ENCODE peak calls at places on chromosomes 5 and 9, in four cellular contexts. One of them, this sample, is unnamed.

GRCh38 chr9:123267481-123268239 is 726 bp downstream of the STRBP start:
- DNase-seq in KG1: no peak
- DNase-seq in sigmoid colon: peak
- DNase-seq in NCI-H146: peak
- DNase-seq in this sample: peak

GRCh38 chr5:9454012-9454481 is 91.8 kb downstream of the SEMA5A start:
- DNase-seq in KG1: no peak
- DNase-seq in sigmoid colon: no peak
- DNase-seq in NCI-H146: no peak
- DNase-seq in this sample: no peak

GRCh38 chr5:137015540-137016116 is 483.5 kb downstream of the SPOCK1 start:
- DNase-seq in KG1: no peak
- DNase-seq in sigmoid colon: no peak
- DNase-seq in NCI-H146: no peak
- DNase-seq in this sample: no peak

GRCh38 chr9:111970827-111971226 is 74.2 kb downstream of the UGCG start:
- DNase-seq in KG1: no peak
- DNase-seq in sigmoid colon: no peak
- DNase-seq in NCI-H146: no peak
- DNase-seq in this sample: no peak

GRCh38 chr5:32712463-32713395 is 1.6 kb downstream of the NPR3 start:
- DNase-seq in KG1: peak
- DNase-seq in sigmoid colon: no peak
- DNase-seq in NCI-H146: no peak
- DNase-seq in this sample: no peak

GRCh38 chr5:74105126-74105780 is 479.3 kb downstream of the ARHGEF28 start:
- DNase-seq in KG1: no peak
- DNase-seq in sigmoid colon: no peak
- DNase-seq in NCI-H146: no peak
- DNase-seq in this sample: no peak

GRCh38 chr9:18255158-18255629 is 218.8 kb upstream of the ADAMTSL1 start:
- DNase-seq in KG1: peak
- DNase-seq in sigmoid colon: peak
- DNase-seq in NCI-H146: peak
- DNase-seq in this sample: peak

GRCh38 chr9:105405514-105406131 is 42.2 kb upstream of the FSD1L start:
- DNase-seq in KG1: peak
- DNase-seq in sigmoid colon: no peak
- DNase-seq in NCI-H146: no peak
- DNase-seq in this sample: no peak

GRCh38 chr5:179211076-179211475 is 134.2 kb downstream of the ADAMTS2 start:
- DNase-seq in KG1: no peak
- DNase-seq in sigmoid colon: no peak
- DNase-seq in NCI-H146: no peak
- DNase-seq in this sample: no peak

GRCh38 chr9:77707696-77708095 is 59.6 kb upstream of the GNA14 start:
- DNase-seq in KG1: no peak
- DNase-seq in sigmoid colon: peak
- DNase-seq in NCI-H146: no peak
- DNase-seq in this sample: no peak

GRCh38 chr9:93189369-93190132 is 5.6 kb downstream of the WNK2 start:
- DNase-seq in KG1: no peak
- DNase-seq in sigmoid colon: no peak
- DNase-seq in NCI-H146: no peak
- DNase-seq in this sample: no peak

GRCh38 chr5:178336889-178337785 is 104.5 kb upstream of the PHYKPL start:
- DNase-seq in KG1: no peak
- DNase-seq in sigmoid colon: peak
- DNase-seq in NCI-H146: no peak
- DNase-seq in this sample: peak

GRCh38 chr9:126707083-126707482 is 93.4 kb downstream of the LMX1B start:
- DNase-seq in KG1: no peak
- DNase-seq in sigmoid colon: no peak
- DNase-seq in NCI-H146: no peak
- DNase-seq in this sample: no peak

GRCh38 chr5:115888027-115888426 is 46.3 kb downstream of the AP3S1 start:
- DNase-seq in KG1: no peak
- DNase-seq in sigmoid colon: no peak
- DNase-seq in NCI-H146: no peak
- DNase-seq in this sample: no peak

GRCh38 chr5:1318659-1319251 is 23.9 kb upstream of the TERT start:
- DNase-seq in KG1: no peak
- DNase-seq in sigmoid colon: peak
- DNase-seq in NCI-H146: no peak
- DNase-seq in this sample: peak

GRCh38 chr5:14809369-14810144 is 62.0 kb downstream of the ANKH start:
- DNase-seq in KG1: peak
- DNase-seq in sigmoid colon: peak
- DNase-seq in NCI-H146: no peak
- DNase-seq in this sample: peak

GRCh38 chr5:65925094-65925600 is 1.2 kb upstream of the ERBIN start:
- DNase-seq in KG1: peak
- DNase-seq in sigmoid colon: peak
- DNase-seq in NCI-H146: peak
- DNase-seq in this sample: peak

GRCh38 chr9:116100711-116101111 is 52.9 kb upstream of the PAPPA start:
- DNase-seq in KG1: no peak
- DNase-seq in sigmoid colon: no peak
- DNase-seq in NCI-H146: no peak
- DNase-seq in this sample: no peak

GRCh38 chr5:151648988-151649387 is 37.7 kb downstream of the SPARC start:
- DNase-seq in KG1: no peak
- DNase-seq in sigmoid colon: no peak
- DNase-seq in NCI-H146: no peak
- DNase-seq in this sample: no peak

GRCh38 chr5:74239268-74239667 is 401.3 kb downstream of the ENC1 start:
- DNase-seq in KG1: peak
- DNase-seq in sigmoid colon: no peak
- DNase-seq in NCI-H146: no peak
- DNase-seq in this sample: no peak

GRCh38 chr5:111830333-111830732 is 73.3 kb upstream of the NREP start:
- DNase-seq in KG1: no peak
- DNase-seq in sigmoid colon: no peak
- DNase-seq in NCI-H146: no peak
- DNase-seq in this sample: no peak

GRCh38 chr9:519579-519978 is 304.9 kb downstream of the DOCK8 start:
- DNase-seq in KG1: no peak
- DNase-seq in sigmoid colon: no peak
- DNase-seq in NCI-H146: no peak
- DNase-seq in this sample: no peak

GRCh38 chr5:148443998-148444397 is 60.2 kb downstream of the FBXO38 start:
- DNase-seq in KG1: no peak
- DNase-seq in sigmoid colon: peak
- DNase-seq in NCI-H146: peak
- DNase-seq in this sample: no peak